ENCODE peak calls at places on chromosomes 1 and 21, in eight cellular contexts. One of them, this sample, is unnamed.

GRCh38 chr1:64480999-64481772 is 11.3 kb downstream of the CACHD1 start:
- DNase-seq in thoracic aorta: no peak
- DNase-seq in adipocyte: no peak
- DNase-seq in GF-D8: no peak
- DNase-seq in NCI-H510A treated with DMSO at 0.1 percent for 48 hours: no peak
- DNase-seq in left colon: no peak
- DNase-seq in activated T-cell treated with anti-CD3 and anti-CD28 coated beads for 4 hours: no peak
- DNase-seq in RKO: no peak
- DNase-seq in this sample: no peak

GRCh38 chr1:202034683-202035462 is 24.5 kb downstream of the ELF3 start:
- DNase-seq in left colon: peak; percentile 91
- DNase-seq in RKO: peak; percentile 8
- DNase-seq in adipocyte: peak; percentile 98
- DNase-seq in activated T-cell treated with anti-CD3 and anti-CD28 coated beads for 4 hours: no peak
- DNase-seq in GF-D8: no peak
- DNase-seq in thoracic aorta: peak; percentile 75
- DNase-seq in NCI-H510A treated with DMSO at 0.1 percent for 48 hours: peak; percentile 90
- DNase-seq in this sample: no peak

GRCh38 chr1:25110480-25110879 is 121.8 kb downstream of the SYF2 start:
- DNase-seq in left colon: no peak
- DNase-seq in NCI-H510A treated with DMSO at 0.1 percent for 48 hours: no peak
- DNase-seq in RKO: no peak
- DNase-seq in GF-D8: no peak
- DNase-seq in adipocyte: no peak
- DNase-seq in thoracic aorta: no peak
- DNase-seq in activated T-cell treated with anti-CD3 and anti-CD28 coated beads for 4 hours: no peak
- DNase-seq in this sample: no peak

GRCh38 chr1:176604461-176604860 is 141.5 kb downstream of the PAPPA2 start:
- DNase-seq in activated T-cell treated with anti-CD3 and anti-CD28 coated beads for 4 hours: no peak
- DNase-seq in left colon: no peak
- DNase-seq in GF-D8: no peak
- DNase-seq in NCI-H510A treated with DMSO at 0.1 percent for 48 hours: no peak
- DNase-seq in adipocyte: peak; percentile 47
- DNase-seq in RKO: no peak
- DNase-seq in thoracic aorta: no peak
- DNase-seq in this sample: no peak

GRCh38 chr1:33348676-33349080 is 27.8 kb upstream of the A3GALT2 start:
- DNase-seq in left colon: no peak
- DNase-seq in RKO: peak; percentile 64
- DNase-seq in activated T-cell treated with anti-CD3 and anti-CD28 coated beads for 4 hours: peak; percentile 33
- DNase-seq in adipocyte: peak; percentile 55
- DNase-seq in NCI-H510A treated with DMSO at 0.1 percent for 48 hours: no peak
- DNase-seq in thoracic aorta: no peak
- DNase-seq in GF-D8: no peak
- DNase-seq in this sample: no peak

GRCh38 chr1:78229344-78229743 is 183.6 kb downstream of the GIPC2 start:
- DNase-seq in GF-D8: no peak
- DNase-seq in activated T-cell treated with anti-CD3 and anti-CD28 coated beads for 4 hours: no peak
- DNase-seq in adipocyte: peak; percentile 95
- DNase-seq in NCI-H510A treated with DMSO at 0.1 percent for 48 hours: no peak
- DNase-seq in RKO: no peak
- DNase-seq in thoracic aorta: no peak
- DNase-seq in left colon: no peak
- DNase-seq in this sample: no peak

GRCh38 chr21:42121792-42122191 is 50.7 kb downstream of the UMODL1 start:
- DNase-seq in activated T-cell treated with anti-CD3 and anti-CD28 coated beads for 4 hours: no peak
- DNase-seq in adipocyte: no peak
- DNase-seq in left colon: peak; percentile 54
- DNase-seq in GF-D8: no peak
- DNase-seq in NCI-H510A treated with DMSO at 0.1 percent for 48 hours: no peak
- DNase-seq in thoracic aorta: no peak
- DNase-seq in RKO: no peak
- DNase-seq in this sample: no peak

GRCh38 chr1:41325801-41326200 is 35.4 kb upstream of the FOXO6 start:
- DNase-seq in NCI-H510A treated with DMSO at 0.1 percent for 48 hours: no peak
- DNase-seq in thoracic aorta: no peak
- DNase-seq in adipocyte: no peak
- DNase-seq in left colon: no peak
- DNase-seq in GF-D8: no peak
- DNase-seq in activated T-cell treated with anti-CD3 and anti-CD28 coated beads for 4 hours: no peak
- DNase-seq in RKO: no peak
- DNase-seq in this sample: no peak

GRCh38 chr1:15028117-15028516 is 125.4 kb upstream of the TMEM51 start:
- DNase-seq in left colon: no peak
- DNase-seq in thoracic aorta: peak; percentile 57
- DNase-seq in activated T-cell treated with anti-CD3 and anti-CD28 coated beads for 4 hours: no peak
- DNase-seq in RKO: no peak
- DNase-seq in NCI-H510A treated with DMSO at 0.1 percent for 48 hours: no peak
- DNase-seq in adipocyte: peak; percentile 91
- DNase-seq in GF-D8: no peak
- DNase-seq in this sample: peak; percentile 39

GRCh38 chr1:197207081-197207480 is 60.6 kb upstream of the ASPM start:
- DNase-seq in GF-D8: no peak
- DNase-seq in activated T-cell treated with anti-CD3 and anti-CD28 coated beads for 4 hours: no peak
- DNase-seq in NCI-H510A treated with DMSO at 0.1 percent for 48 hours: no peak
- DNase-seq in left colon: no peak
- DNase-seq in adipocyte: no peak
- DNase-seq in thoracic aorta: no peak
- DNase-seq in RKO: no peak
- DNase-seq in this sample: no peak

GRCh38 chr21:27426196-27426595 is 459.3 kb upstream of the ADAMTS5 start:
- DNase-seq in activated T-cell treated with anti-CD3 and anti-CD28 coated beads for 4 hours: no peak
- DNase-seq in GF-D8: no peak
- DNase-seq in NCI-H510A treated with DMSO at 0.1 percent for 48 hours: no peak
- DNase-seq in adipocyte: no peak
- DNase-seq in thoracic aorta: no peak
- DNase-seq in left colon: no peak
- DNase-seq in RKO: no peak
- DNase-seq in this sample: no peak

GRCh38 chr1:38154089-38154470 is 107.5 kb upstream of the POU3F1 start:
- DNase-seq in thoracic aorta: no peak
- DNase-seq in GF-D8: no peak
- DNase-seq in activated T-cell treated with anti-CD3 and anti-CD28 coated beads for 4 hours: no peak
- DNase-seq in NCI-H510A treated with DMSO at 0.1 percent for 48 hours: no peak
- DNase-seq in RKO: no peak
- DNase-seq in adipocyte: no peak
- DNase-seq in left colon: no peak
- DNase-seq in this sample: no peak

GRCh38 chr1:112618114-112618720 is 724 bp downstream of the ST7L start:
- DNase-seq in RKO: peak; percentile 73
- DNase-seq in GF-D8: peak; percentile 29
- DNase-seq in NCI-H510A treated with DMSO at 0.1 percent for 48 hours: peak; percentile 20
- DNase-seq in thoracic aorta: no peak
- DNase-seq in activated T-cell treated with anti-CD3 and anti-CD28 coated beads for 4 hours: no peak
- DNase-seq in left colon: no peak
- DNase-seq in adipocyte: peak; percentile 61
- DNase-seq in this sample: no peak

GRCh38 chr1:57796609-57797008 is 372.7 kb upstream of the DAB1 start:
- DNase-seq in activated T-cell treated with anti-CD3 and anti-CD28 coated beads for 4 hours: no peak
- DNase-seq in RKO: peak; percentile 76
- DNase-seq in NCI-H510A treated with DMSO at 0.1 percent for 48 hours: no peak
- DNase-seq in GF-D8: no peak
- DNase-seq in adipocyte: no peak
- DNase-seq in thoracic aorta: no peak
- DNase-seq in left colon: no peak
- DNase-seq in this sample: no peak

GRCh38 chr1:147072371-147073061 is 99.8 kb downstream of the PRKAB2 start:
- DNase-seq in GF-D8: no peak
- DNase-seq in adipocyte: peak; percentile 51
- DNase-seq in left colon: no peak
- DNase-seq in RKO: no peak
- DNase-seq in NCI-H510A treated with DMSO at 0.1 percent for 48 hours: no peak
- DNase-seq in thoracic aorta: no peak
- DNase-seq in activated T-cell treated with anti-CD3 and anti-CD28 coated beads for 4 hours: no peak
- DNase-seq in this sample: no peak

GRCh38 chr1:51642739-51643142 is 25.8 kb downstream of the OSBPL9 start:
- DNase-seq in left colon: no peak
- DNase-seq in GF-D8: no peak
- DNase-seq in activated T-cell treated with anti-CD3 and anti-CD28 coated beads for 4 hours: no peak
- DNase-seq in RKO: no peak
- DNase-seq in NCI-H510A treated with DMSO at 0.1 percent for 48 hours: no peak
- DNase-seq in thoracic aorta: no peak
- DNase-seq in adipocyte: peak; percentile 94
- DNase-seq in this sample: no peak

GRCh38 chr21:38911523-38912354 is 106.0 kb downstream of the ETS2 start:
- DNase-seq in RKO: no peak
- DNase-seq in activated T-cell treated with anti-CD3 and anti-CD28 coated beads for 4 hours: no peak
- DNase-seq in left colon: no peak
- DNase-seq in GF-D8: no peak
- DNase-seq in NCI-H510A treated with DMSO at 0.1 percent for 48 hours: no peak
- DNase-seq in thoracic aorta: no peak
- DNase-seq in adipocyte: no peak
- DNase-seq in this sample: no peak

This sample was measured in neuronal stem cell.